ENCODE peak calls at places on chromosomes 4 and X, in four cellular contexts. One of them, this sample, is unnamed.

GRCh38 chr4:80386281-80386886 is 50.9 kb downstream of the CFAP299 start:
- DNase-seq in activated CD8-positive, alpha-beta memory T cell treated with anti-CD3 and anti-CD28 coated beads for 4 hours: no peak
- DNase-seq in NCI-H2081: no peak
- DNase-seq in left cardiac atrium: no peak
- DNase-seq in this sample: no peak

GRCh38 chrX:68932611-68933010 is 103.8 kb downstream of the EFNB1 start:
- DNase-seq in left cardiac atrium: no peak
- DNase-seq in NCI-H2081: no peak
- DNase-seq in activated CD8-positive, alpha-beta memory T cell treated with anti-CD3 and anti-CD28 coated beads for 4 hours: no peak
- DNase-seq in this sample: no peak

GRCh38 chr4:74455361-74456055 is 10.6 kb downstream of the AREG start:
- DNase-seq in left cardiac atrium: no peak
- DNase-seq in activated CD8-positive, alpha-beta memory T cell treated with anti-CD3 and anti-CD28 coated beads for 4 hours: no peak
- DNase-seq in NCI-H2081: no peak
- DNase-seq in this sample: no peak

GRCh38 chrX:115561605-115562491 is 874 bp downstream of the PLS3 start:
- DNase-seq in activated CD8-positive, alpha-beta memory T cell treated with anti-CD3 and anti-CD28 coated beads for 4 hours: no peak
- DNase-seq in left cardiac atrium: peak
- DNase-seq in NCI-H2081: peak
- DNase-seq in this sample: no peak

GRCh38 chr4:121706595-121707021 is 9.8 kb upstream of the ANXA5 start:
- DNase-seq in left cardiac atrium: no peak
- DNase-seq in activated CD8-positive, alpha-beta memory T cell treated with anti-CD3 and anti-CD28 coated beads for 4 hours: peak
- DNase-seq in NCI-H2081: no peak
- DNase-seq in this sample: no peak

GRCh38 chr4:36399762-36400353 is 118.4 kb downstream of the DTHD1 start:
- DNase-seq in left cardiac atrium: no peak
- DNase-seq in NCI-H2081: no peak
- DNase-seq in activated CD8-positive, alpha-beta memory T cell treated with anti-CD3 and anti-CD28 coated beads for 4 hours: peak
- DNase-seq in this sample: no peak

GRCh38 chr4:151486166-151486565 is 77.2 kb downstream of the FHIP1A start:
- DNase-seq in activated CD8-positive, alpha-beta memory T cell treated with anti-CD3 and anti-CD28 coated beads for 4 hours: no peak
- DNase-seq in left cardiac atrium: no peak
- DNase-seq in NCI-H2081: no peak
- DNase-seq in this sample: no peak

GRCh38 chr4:56787380-56787779 is 34.1 kb downstream of the SPINK2 start:
- DNase-seq in NCI-H2081: peak
- DNase-seq in left cardiac atrium: no peak
- DNase-seq in activated CD8-positive, alpha-beta memory T cell treated with anti-CD3 and anti-CD28 coated beads for 4 hours: no peak
- DNase-seq in this sample: no peak

GRCh38 chrX:17520206-17520605 is 145.2 kb downstream of the NHS start:
- DNase-seq in NCI-H2081: no peak
- DNase-seq in left cardiac atrium: no peak
- DNase-seq in activated CD8-positive, alpha-beta memory T cell treated with anti-CD3 and anti-CD28 coated beads for 4 hours: no peak
- DNase-seq in this sample: no peak

GRCh38 chr4:169348541-169348940 is 77.8 kb upstream of the SH3RF1 start:
- DNase-seq in left cardiac atrium: no peak
- DNase-seq in NCI-H2081: no peak
- DNase-seq in activated CD8-positive, alpha-beta memory T cell treated with anti-CD3 and anti-CD28 coated beads for 4 hours: no peak
- DNase-seq in this sample: no peak

GRCh38 chr4:41712413-41712812 is 36.1 kb downstream of the PHOX2B start:
- DNase-seq in activated CD8-positive, alpha-beta memory T cell treated with anti-CD3 and anti-CD28 coated beads for 4 hours: no peak
- DNase-seq in NCI-H2081: no peak
- DNase-seq in left cardiac atrium: no peak
- DNase-seq in this sample: no peak

GRCh38 chrX:129779086-129779672 is 570 bp upstream of the SASH3 start:
- DNase-seq in NCI-H2081: no peak
- DNase-seq in activated CD8-positive, alpha-beta memory T cell treated with anti-CD3 and anti-CD28 coated beads for 4 hours: no peak
- DNase-seq in left cardiac atrium: no peak
- DNase-seq in this sample: no peak

GRCh38 chr4:173301518-173302201 is 32.5 kb downstream of the HMGB2 start:
- DNase-seq in NCI-H2081: no peak
- DNase-seq in activated CD8-positive, alpha-beta memory T cell treated with anti-CD3 and anti-CD28 coated beads for 4 hours: no peak
- DNase-seq in left cardiac atrium: no peak
- DNase-seq in this sample: no peak

GRCh38 chr4:18689308-18689915 is 667.9 kb upstream of the LCORL start:
- DNase-seq in NCI-H2081: peak
- DNase-seq in activated CD8-positive, alpha-beta memory T cell treated with anti-CD3 and anti-CD28 coated beads for 4 hours: peak
- DNase-seq in left cardiac atrium: no peak
- DNase-seq in this sample: no peak

GRCh38 chr4:122548452-122548851 is 72.4 kb downstream of the IL21 start:
- DNase-seq in left cardiac atrium: no peak
- DNase-seq in NCI-H2081: no peak
- DNase-seq in activated CD8-positive, alpha-beta memory T cell treated with anti-CD3 and anti-CD28 coated beads for 4 hours: no peak
- DNase-seq in this sample: no peak

GRCh38 chrX:121987163-121987562 is 939.8 kb downstream of the GLUD2 start:
- DNase-seq in NCI-H2081: no peak
- DNase-seq in activated CD8-positive, alpha-beta memory T cell treated with anti-CD3 and anti-CD28 coated beads for 4 hours: no peak
- DNase-seq in left cardiac atrium: no peak
- DNase-seq in this sample: no peak

GRCh38 chr4:87499415-87500106 is 29.6 kb downstream of the SPARCL1 start:
- DNase-seq in NCI-H2081: no peak
- DNase-seq in left cardiac atrium: no peak
- DNase-seq in activated CD8-positive, alpha-beta memory T cell treated with anti-CD3 and anti-CD28 coated beads for 4 hours: no peak
- DNase-seq in this sample: no peak

GRCh38 chr4:108965472-108966076 is 202.7 kb upstream of the ETNPPL start:
- DNase-seq in activated CD8-positive, alpha-beta memory T cell treated with anti-CD3 and anti-CD28 coated beads for 4 hours: no peak
- DNase-seq in left cardiac atrium: no peak
- DNase-seq in NCI-H2081: no peak
- DNase-seq in this sample: no peak

GRCh38 chrX:150405576-150405975 is 42.5 kb downstream of the MAMLD1 start:
- DNase-seq in activated CD8-positive, alpha-beta memory T cell treated with anti-CD3 and anti-CD28 coated beads for 4 hours: no peak
- DNase-seq in left cardiac atrium: no peak
- DNase-seq in NCI-H2081: no peak
- DNase-seq in this sample: no peak

GRCh38 chrX:23317799-23318724 is 16.6 kb upstream of the PTCHD1 start:
- DNase-seq in left cardiac atrium: no peak
- DNase-seq in NCI-H2081: no peak
- DNase-seq in activated CD8-positive, alpha-beta memory T cell treated with anti-CD3 and anti-CD28 coated beads for 4 hours: no peak
- DNase-seq in this sample: no peak

GRCh38 chrX:16140448-16140847 is 17.1 kb downstream of the GRPR start:
- DNase-seq in left cardiac atrium: no peak
- DNase-seq in NCI-H2081: no peak
- DNase-seq in activated CD8-positive, alpha-beta memory T cell treated with anti-CD3 and anti-CD28 coated beads for 4 hours: no peak
- DNase-seq in this sample: no peak